ENCODE peak calls at places on chromosomes 13 and 19, in eight cellular contexts. One of them, this sample, is unnamed. For H3K4me1, the result is how much of the 10 kb centered on the place peaks cover.

GRCh38 chr13:68927387-68928026 is 1180.1 kb upstream of the ATXN8OS start:
- DNase-seq in uterus: no peak
- DNase-seq in heart left ventricle: no peak
- DNase-seq in colonic mucosa: no peak
- DNase-seq in right cardiac atrium: no peak
- DNase-seq in spleen: no peak
- DNase-seq in left lung: no peak
- DNase-seq in heart right ventricle: no peak
- DNase-seq in this sample: no peak

GRCh38 chr19:41324921-41325639 is 15.1 kb downstream of the CCDC97 start:
- DNase-seq in uterus: peak
- DNase-seq in heart left ventricle: peak
- DNase-seq in colonic mucosa: peak
- DNase-seq in right cardiac atrium: peak
- DNase-seq in spleen: peak
- DNase-seq in left lung: peak
- DNase-seq in heart right ventricle: peak
- DNase-seq in this sample: peak

GRCh38 chr13:113907637-113908617 is 44.1 kb upstream of the GAS6 start:
- DNase-seq in uterus: peak
- DNase-seq in heart left ventricle: no peak
- DNase-seq in colonic mucosa: peak
- DNase-seq in right cardiac atrium: no peak
- DNase-seq in spleen: no peak
- DNase-seq in left lung: no peak
- DNase-seq in heart right ventricle: no peak
- DNase-seq in this sample: no peak

GRCh38 chr19:38845374-38846024 is 4.3 kb downstream of the HNRNPL start:
- DNase-seq in uterus: no peak
- DNase-seq in heart left ventricle: peak
- DNase-seq in colonic mucosa: no peak
- DNase-seq in right cardiac atrium: no peak
- DNase-seq in spleen: peak
- DNase-seq in left lung: no peak
- DNase-seq in heart right ventricle: no peak
- DNase-seq in this sample: no peak

GRCh38 chr13:46721054-46721453 is 75.9 kb downstream of the ESD start:
- DNase-seq in uterus: peak
- DNase-seq in heart left ventricle: peak
- DNase-seq in colonic mucosa: peak
- DNase-seq in right cardiac atrium: peak
- DNase-seq in spleen: no peak
- DNase-seq in left lung: no peak
- DNase-seq in heart right ventricle: peak
- DNase-seq in this sample: peak

GRCh38 chr13:58804832-58805231 is 1173.3 kb downstream of the PCDH17 start:
- DNase-seq in uterus: no peak
- DNase-seq in heart left ventricle: no peak
- DNase-seq in colonic mucosa: no peak
- DNase-seq in right cardiac atrium: no peak
- DNase-seq in spleen: no peak
- DNase-seq in left lung: no peak
- DNase-seq in heart right ventricle: no peak
- DNase-seq in this sample: no peak

GRCh38 chr13:31595568-31595967 is 143.8 kb upstream of the RXFP2 start:
- DNase-seq in uterus: no peak
- DNase-seq in heart left ventricle: peak
- DNase-seq in colonic mucosa: no peak
- DNase-seq in right cardiac atrium: no peak
- DNase-seq in spleen: no peak
- DNase-seq in left lung: no peak
- DNase-seq in heart right ventricle: peak
- DNase-seq in this sample: no peak

GRCh38 chr13:114115191-114115671 is 17.2 kb downstream of the RASA3 start:
- DNase-seq in uterus: peak
- DNase-seq in heart left ventricle: peak
- DNase-seq in colonic mucosa: peak
- DNase-seq in right cardiac atrium: peak
- DNase-seq in spleen: peak
- DNase-seq in left lung: peak
- DNase-seq in heart right ventricle: peak
- DNase-seq in this sample: no peak

GRCh38 chr13:27636624-27637288 is 15.1 kb downstream of the POLR1D start:
- DNase-seq in uterus: no peak
- DNase-seq in heart left ventricle: no peak
- DNase-seq in colonic mucosa: no peak
- DNase-seq in right cardiac atrium: no peak
- DNase-seq in spleen: no peak
- DNase-seq in left lung: no peak
- DNase-seq in heart right ventricle: no peak
- DNase-seq in this sample: no peak

GRCh38 chr19:14393303-14393702 is 12.1 kb downstream of the ADGRE5 start:
- DNase-seq in uterus: no peak
- DNase-seq in heart left ventricle: no peak
- DNase-seq in colonic mucosa: no peak
- DNase-seq in right cardiac atrium: no peak
- DNase-seq in spleen: no peak
- DNase-seq in left lung: no peak
- DNase-seq in heart right ventricle: no peak
- DNase-seq in this sample: no peak

GRCh38 chr19:53945441-53945840 is 17.3 kb upstream of the CACNG8 start:
- DNase-seq in uterus: no peak
- DNase-seq in heart left ventricle: no peak
- DNase-seq in colonic mucosa: no peak
- DNase-seq in right cardiac atrium: no peak
- DNase-seq in spleen: no peak
- DNase-seq in left lung: peak
- DNase-seq in heart right ventricle: no peak
- DNase-seq in this sample: no peak

GRCh38 chr13:38766799-38767198 is 79.9 kb downstream of the FREM2 start:
- DNase-seq in uterus: no peak
- DNase-seq in heart left ventricle: no peak
- DNase-seq in colonic mucosa: no peak
- DNase-seq in right cardiac atrium: no peak
- DNase-seq in spleen: no peak
- DNase-seq in left lung: no peak
- DNase-seq in heart right ventricle: no peak
- DNase-seq in this sample: no peak

GRCh38 chr13:40169476-40169875 is 497.0 kb downstream of the FOXO1 start:
- DNase-seq in uterus: no peak
- DNase-seq in heart left ventricle: no peak
- DNase-seq in colonic mucosa: no peak
- DNase-seq in right cardiac atrium: no peak
- DNase-seq in spleen: no peak
- DNase-seq in left lung: no peak
- DNase-seq in heart right ventricle: no peak
- DNase-seq in this sample: no peak

GRCh38 chr13:38785490-38785889 is 98.6 kb downstream of the FREM2 start:
- DNase-seq in uterus: no peak
- DNase-seq in heart left ventricle: no peak
- DNase-seq in colonic mucosa: no peak
- DNase-seq in right cardiac atrium: no peak
- DNase-seq in spleen: no peak
- DNase-seq in left lung: no peak
- DNase-seq in heart right ventricle: no peak
- DNase-seq in this sample: no peak

GRCh38 chr13:85255978-85256377 is 543.2 kb downstream of the SLITRK6 start:
- DNase-seq in uterus: no peak
- DNase-seq in heart left ventricle: no peak
- DNase-seq in colonic mucosa: no peak
- DNase-seq in right cardiac atrium: no peak
- DNase-seq in spleen: no peak
- DNase-seq in left lung: no peak
- DNase-seq in heart right ventricle: no peak
- DNase-seq in this sample: no peak

GRCh38 chr19:1090731-1091543 is 4.2 kb downstream of the POLR2E start:
- DNase-seq in uterus: no peak
- DNase-seq in heart left ventricle: no peak
- DNase-seq in colonic mucosa: no peak
- DNase-seq in right cardiac atrium: no peak
- DNase-seq in spleen: no peak
- DNase-seq in left lung: no peak
- DNase-seq in heart right ventricle: no peak
- DNase-seq in this sample: no peak

DNA sequence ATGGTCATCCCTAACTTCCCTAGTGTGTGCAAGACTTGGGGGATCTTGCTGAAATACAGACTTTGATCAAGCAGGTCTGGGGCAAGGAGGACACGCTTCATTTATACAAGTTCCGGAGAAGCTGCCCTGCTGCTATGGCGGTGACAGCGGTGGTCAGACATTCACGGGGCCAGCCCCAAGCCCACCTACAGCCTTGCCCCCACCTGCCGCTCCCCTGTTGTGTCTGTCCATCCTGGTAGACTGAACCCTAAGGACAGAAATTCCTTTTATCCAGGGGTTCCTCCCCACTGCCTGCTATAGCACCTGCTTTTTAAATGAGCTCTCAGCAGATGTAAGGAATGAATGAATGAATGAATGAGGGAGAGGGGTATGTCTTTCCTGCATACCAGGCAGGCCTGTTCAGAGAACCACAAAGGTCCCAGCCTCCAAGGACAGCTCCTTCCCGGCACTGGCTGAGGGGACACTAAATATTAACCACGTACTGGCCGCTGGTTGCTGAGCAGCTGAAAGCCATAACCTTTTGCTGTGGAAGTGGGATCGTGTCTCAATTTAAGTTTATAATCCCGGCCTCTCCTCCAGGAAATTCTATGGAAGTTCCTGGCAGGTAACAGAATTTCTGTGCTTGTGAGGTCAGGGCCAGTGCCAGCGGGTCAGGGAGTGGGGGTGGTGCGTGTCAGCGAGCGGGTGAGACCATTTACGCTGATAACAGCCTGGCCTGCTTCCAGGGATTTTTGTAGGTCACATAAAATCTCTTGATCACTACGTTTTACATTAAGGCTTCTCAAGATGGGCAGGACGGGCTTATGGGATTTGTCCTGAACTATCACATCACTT is 27.1 kb downstream of the TSSK6 start:
- DNase-seq in uterus: peak
- DNase-seq in heart left ventricle: no peak
- DNase-seq in colonic mucosa: peak
- DNase-seq in right cardiac atrium: peak
- DNase-seq in spleen: no peak
- DNase-seq in left lung: peak
- DNase-seq in heart right ventricle: peak
- DNase-seq in this sample: no peak
- H3K27ac ChIP-seq in uterus: peak
- H3K27ac ChIP-seq in heart left ventricle: peak
- H3K27ac ChIP-seq in colonic mucosa: peak
- H3K27ac ChIP-seq in right cardiac atrium: peak
- H3K27ac ChIP-seq in spleen: peak
- H3K27ac ChIP-seq in left lung: peak
- H3K27ac ChIP-seq in heart right ventricle: peak
- H3K27ac ChIP-seq in this sample: peak

DNA sequence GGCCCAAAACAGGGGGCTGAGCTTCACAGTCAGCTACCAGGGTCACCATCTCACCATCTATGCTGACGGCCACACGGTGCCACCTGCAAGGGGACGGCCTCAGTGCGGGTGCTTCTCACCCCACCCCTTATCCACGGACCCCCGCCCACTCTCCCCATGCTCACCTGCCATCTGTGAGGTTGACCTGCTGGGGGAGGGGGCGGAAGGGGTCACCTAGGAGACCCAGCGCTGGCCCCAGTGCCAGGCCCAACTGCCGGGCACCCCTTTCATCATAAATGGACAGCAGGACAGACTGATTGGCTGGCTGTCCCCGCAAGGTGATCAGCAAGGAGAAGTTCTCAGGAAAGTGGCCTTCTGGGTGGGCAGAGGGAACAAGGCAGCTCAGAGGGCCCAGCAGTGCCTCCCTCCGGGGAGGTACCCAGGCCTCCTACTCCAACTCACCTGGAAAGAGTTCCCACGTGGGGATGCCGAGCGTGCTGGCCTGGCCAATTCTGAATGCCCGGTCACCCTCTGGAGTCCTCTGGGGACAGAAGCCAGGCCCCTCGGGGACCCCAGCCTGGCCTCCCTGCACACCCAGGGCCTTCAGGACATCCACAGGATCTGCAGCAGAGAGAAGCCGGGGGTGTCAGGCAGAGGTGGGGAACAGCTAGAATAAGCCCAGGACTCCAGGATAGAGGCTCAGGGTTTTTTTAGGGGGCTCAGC is 4.5 kb downstream of the COL5A3 start:
- DNase-seq in uterus: no peak
- DNase-seq in heart left ventricle: no peak
- DNase-seq in colonic mucosa: no peak
- DNase-seq in right cardiac atrium: peak
- DNase-seq in spleen: no peak
- DNase-seq in left lung: no peak
- DNase-seq in heart right ventricle: no peak
- DNase-seq in this sample: no peak
- H3K4me1 ChIP-seq in uterus: under half
- H3K4me1 ChIP-seq in heart left ventricle: under half
- H3K4me1 ChIP-seq in colonic mucosa: under half
- H3K4me1 ChIP-seq in right cardiac atrium: under half
- H3K4me1 ChIP-seq in spleen: under half
- H3K4me1 ChIP-seq in left lung: under half
- H3K4me1 ChIP-seq in heart right ventricle: under half
- H3K4me1 ChIP-seq in this sample: under half

GRCh38 chr13:93577105-93577504 is 350.5 kb downstream of the GPC6 start:
- DNase-seq in uterus: no peak
- DNase-seq in heart left ventricle: no peak
- DNase-seq in colonic mucosa: no peak
- DNase-seq in right cardiac atrium: no peak
- DNase-seq in spleen: no peak
- DNase-seq in left lung: no peak
- DNase-seq in heart right ventricle: no peak
- DNase-seq in this sample: no peak
- H3K27ac ChIP-seq in uterus: no peak
- H3K27ac ChIP-seq in heart left ventricle: no peak
- H3K27ac ChIP-seq in colonic mucosa: no peak
- H3K27ac ChIP-seq in right cardiac atrium: no peak
- H3K27ac ChIP-seq in spleen: no peak
- H3K27ac ChIP-seq in left lung: no peak
- H3K27ac ChIP-seq in heart right ventricle: no peak
- H3K27ac ChIP-seq in this sample: no peak

GRCh38 chr13:44302948-44303575 is 70.6 kb upstream of the SERP2 start:
- DNase-seq in uterus: no peak
- DNase-seq in heart left ventricle: no peak
- DNase-seq in colonic mucosa: no peak
- DNase-seq in right cardiac atrium: no peak
- DNase-seq in spleen: no peak
- DNase-seq in left lung: no peak
- DNase-seq in heart right ventricle: no peak
- DNase-seq in this sample: no peak

GRCh38 chr13:44301639-44302015 is 72.0 kb upstream of the SERP2 start:
- DNase-seq in uterus: no peak
- DNase-seq in heart left ventricle: no peak
- DNase-seq in colonic mucosa: no peak
- DNase-seq in right cardiac atrium: no peak
- DNase-seq in spleen: no peak
- DNase-seq in left lung: no peak
- DNase-seq in heart right ventricle: no peak
- DNase-seq in this sample: no peak

GRCh38 chr13:44300895-44301638 is 72.6 kb upstream of the SERP2 start:
- DNase-seq in uterus: peak
- DNase-seq in heart left ventricle: peak
- DNase-seq in colonic mucosa: no peak
- DNase-seq in right cardiac atrium: peak
- DNase-seq in spleen: no peak
- DNase-seq in left lung: no peak
- DNase-seq in heart right ventricle: peak
- DNase-seq in this sample: peak

GRCh38 chr13:44303681-44304432 is 69.8 kb upstream of the SERP2 start:
- DNase-seq in uterus: peak
- DNase-seq in heart left ventricle: peak
- DNase-seq in colonic mucosa: no peak
- DNase-seq in right cardiac atrium: peak
- DNase-seq in spleen: no peak
- DNase-seq in left lung: no peak
- DNase-seq in heart right ventricle: peak
- DNase-seq in this sample: no peak

GRCh38 chr13:44302233-44302632 is 71.4 kb upstream of the SERP2 start:
- DNase-seq in uterus: no peak
- DNase-seq in heart left ventricle: no peak
- DNase-seq in colonic mucosa: no peak
- DNase-seq in right cardiac atrium: no peak
- DNase-seq in spleen: no peak
- DNase-seq in left lung: no peak
- DNase-seq in heart right ventricle: no peak
- DNase-seq in this sample: no peak
- H3K4me1 ChIP-seq in uterus: under half
- H3K4me1 ChIP-seq in heart left ventricle: half or more
- H3K4me1 ChIP-seq in colonic mucosa: under half
- H3K4me1 ChIP-seq in right cardiac atrium: under half
- H3K4me1 ChIP-seq in spleen: under half
- H3K4me1 ChIP-seq in left lung: under half
- H3K4me1 ChIP-seq in heart right ventricle: half or more
- H3K4me1 ChIP-seq in this sample: under half

This sample was measured in prostate gland.